ENCODE peak calls at places on chromosomes 7 and 10, in five cellular contexts. H, F, I, N and W are unnamed samples.
A peak's percentile ranks its signal among the peaks of the same experiment; 100 is the strongest.

GRCh38 chr7:94436018-94436604 is 41.4 kb downstream of the COL1A2 start:
- DNase-seq in H (peak; percentile 24), F (peak; percentile 39), I (peak; percentile 50), N (peak; percentile 38), W (peak; percentile 42)

GRCh38 chr10:3339531-3339950 is 167.0 kb upstream of the PITRM1 start:
- DNase-seq in H (no peak), F (no peak), I (no peak), N (no peak), W (no peak)

GRCh38 chr7:93690021-93690420 is 115.5 kb upstream of the CALCR start:
- DNase-seq in H (no peak), F (no peak), I (no peak), N (no peak), W (no peak)

GRCh38 chr7:155864271-155864985 is 52.2 kb upstream of the SHH start:
- DNase-seq in H (no peak), F (no peak), I (no peak), N (no peak), W (no peak)

GRCh38 chr10:13917791-13918190 is 331.0 kb downstream of the PRPF18 start:
- DNase-seq in H (no peak), F (no peak), I (no peak), N (no peak), W (no peak)

GRCh38 chr7:30646154-30646553 is 36.1 kb downstream of the CRHR2 start:
- DNase-seq in H (no peak), F (no peak), I (no peak), N (no peak), W (no peak)

GRCh38 chr10:60711496-60711895 is 66.8 kb upstream of the CDK1 start:
- DNase-seq in H (no peak), F (no peak), I (no peak), N (no peak), W (no peak)

GRCh38 chr10:94093286-94093905 is 99.7 kb downstream of the PLCE1 start:
- DNase-seq in H (no peak), F (no peak), I (no peak), N (no peak), W (no peak)